ENCODE peak calls at places on chromosomes 3 and 15, in five cellular contexts. One of them, this sample, is unnamed.

GRCh38 chr3:13702226-13702820 is 153.4 kb downstream of the FBLN2 start:
- DNase-seq in fibroblast of mammary gland: no peak
- DNase-seq in HFF-Myc: no peak
- DNase-seq in retinal pigment epithelial cell: no peak
- DNase-seq in fibroblast of the aortic adventitia: no peak
- DNase-seq in this sample: no peak

GRCh38 chr3:187750041-187750512 is 4.8 kb upstream of the BCL6 start:
- DNase-seq in fibroblast of mammary gland: no peak
- DNase-seq in HFF-Myc: no peak
- DNase-seq in retinal pigment epithelial cell: no peak
- DNase-seq in fibroblast of the aortic adventitia: no peak
- DNase-seq in this sample: peak; percentile 42

GRCh38 chr3:182967218-182968204 is 12.8 kb downstream of the DCUN1D1 start:
- DNase-seq in fibroblast of mammary gland: peak; percentile 27
- DNase-seq in retinal pigment epithelial cell: no peak
- DNase-seq in fibroblast of the aortic adventitia: no peak
- DNase-seq in HFF-Myc: no peak
- DNase-seq in this sample: no peak

GRCh38 chr3:36457667-36458066 is 77.4 kb downstream of the STAC start:
- DNase-seq in fibroblast of mammary gland: no peak
- DNase-seq in retinal pigment epithelial cell: no peak
- DNase-seq in HFF-Myc: peak; percentile 39
- DNase-seq in fibroblast of the aortic adventitia: no peak
- DNase-seq in this sample: no peak

GRCh38 chr3:140370686-140371085 is 307.2 kb upstream of the TRIM42 start:
- DNase-seq in fibroblast of mammary gland: no peak
- DNase-seq in fibroblast of the aortic adventitia: no peak
- DNase-seq in HFF-Myc: no peak
- DNase-seq in retinal pigment epithelial cell: no peak
- DNase-seq in this sample: no peak

GRCh38 chr3:3038201-3038991 is 71.8 kb downstream of the IL5RA start:
- DNase-seq in fibroblast of the aortic adventitia: no peak
- DNase-seq in HFF-Myc: no peak
- DNase-seq in fibroblast of mammary gland: no peak
- DNase-seq in retinal pigment epithelial cell: no peak
- DNase-seq in this sample: no peak

GRCh38 chr15:98779463-98780071 is 131.2 kb downstream of the IGF1R start:
- DNase-seq in retinal pigment epithelial cell: no peak
- DNase-seq in HFF-Myc: peak; percentile 42
- DNase-seq in fibroblast of mammary gland: peak; percentile 75
- DNase-seq in fibroblast of the aortic adventitia: peak; percentile 73
- DNase-seq in this sample: peak; percentile 65

GRCh38 chr15:78007965-78008886 is 69.3 kb downstream of the TBC1D2B start:
- DNase-seq in HFF-Myc: peak; percentile 16
- DNase-seq in fibroblast of the aortic adventitia: peak; percentile 85
- DNase-seq in fibroblast of mammary gland: peak; percentile 85
- DNase-seq in retinal pigment epithelial cell: no peak
- DNase-seq in this sample: peak; percentile 87

GRCh38 chr15:85758655-85758978 is 36.1 kb downstream of the KLHL25 start:
- DNase-seq in fibroblast of mammary gland: no peak
- DNase-seq in HFF-Myc: no peak
- DNase-seq in fibroblast of the aortic adventitia: no peak
- DNase-seq in retinal pigment epithelial cell: no peak
- DNase-seq in this sample: no peak

GRCh38 chr3:169660709-169661566 is 2.6 kb downstream of the MECOM start:
- DNase-seq in fibroblast of mammary gland: no peak
- DNase-seq in retinal pigment epithelial cell: no peak
- DNase-seq in fibroblast of the aortic adventitia: peak; percentile 85
- DNase-seq in HFF-Myc: no peak
- DNase-seq in this sample: peak; percentile 46

GRCh38 chr15:77784361-77785292 is 151.9 kb upstream of the LINGO1 start:
- DNase-seq in fibroblast of mammary gland: peak; percentile 34
- DNase-seq in retinal pigment epithelial cell: no peak
- DNase-seq in HFF-Myc: no peak
- DNase-seq in fibroblast of the aortic adventitia: peak; percentile 7
- DNase-seq in this sample: no peak

GRCh38 chr3:86234516-86235254 is 756.3 kb downstream of the VGLL3 start:
- DNase-seq in retinal pigment epithelial cell: no peak
- DNase-seq in fibroblast of the aortic adventitia: no peak
- DNase-seq in HFF-Myc: no peak
- DNase-seq in fibroblast of mammary gland: no peak
- DNase-seq in this sample: no peak

GRCh38 chr3:125684199-125684598 is 88.9 kb upstream of the OSBPL11 start:
- DNase-seq in fibroblast of the aortic adventitia: peak; percentile 12
- DNase-seq in fibroblast of mammary gland: peak; percentile 35
- DNase-seq in retinal pigment epithelial cell: no peak
- DNase-seq in HFF-Myc: no peak
- DNase-seq in this sample: peak; percentile 12

GRCh38 chr3:142180761-142181362 is 31.5 kb upstream of the TFDP2 start:
- DNase-seq in fibroblast of the aortic adventitia: peak; percentile 65
- DNase-seq in HFF-Myc: peak; percentile 12
- DNase-seq in fibroblast of mammary gland: peak; percentile 51
- DNase-seq in retinal pigment epithelial cell: peak; percentile 4
- DNase-seq in this sample: peak; percentile 34

GRCh38 chr3:47408839-47409229 is 28.0 kb downstream of the PTPN23 start:
- DNase-seq in fibroblast of the aortic adventitia: no peak
- DNase-seq in HFF-Myc: no peak
- DNase-seq in fibroblast of mammary gland: no peak
- DNase-seq in retinal pigment epithelial cell: no peak
- DNase-seq in this sample: no peak

GRCh38 chr15:45664451-45664850 is 29.6 kb downstream of the SQOR start:
- DNase-seq in retinal pigment epithelial cell: no peak
- DNase-seq in fibroblast of mammary gland: peak; percentile 42
- DNase-seq in fibroblast of the aortic adventitia: peak; percentile 37
- DNase-seq in HFF-Myc: no peak
- DNase-seq in this sample: peak; percentile 72

GRCh38 chr15:78979456-78980320 is 34.8 kb upstream of the CTSH start:
- DNase-seq in fibroblast of the aortic adventitia: peak; percentile 84
- DNase-seq in retinal pigment epithelial cell: peak; percentile 35
- DNase-seq in HFF-Myc: peak; percentile 82
- DNase-seq in fibroblast of mammary gland: peak; percentile 88
- DNase-seq in this sample: peak; percentile 81

GRCh38 chr3:61315874-61316273 is 64.6 kb upstream of the FHIT start:
- DNase-seq in HFF-Myc: no peak
- DNase-seq in retinal pigment epithelial cell: peak; percentile 7
- DNase-seq in fibroblast of the aortic adventitia: no peak
- DNase-seq in fibroblast of mammary gland: peak; percentile 1
- DNase-seq in this sample: no peak

GRCh38 chr3:50436063-50436674 is 67.3 kb downstream of the CACNA2D2 start:
- DNase-seq in retinal pigment epithelial cell: no peak
- DNase-seq in fibroblast of the aortic adventitia: peak; percentile 27
- DNase-seq in fibroblast of mammary gland: peak; percentile 28
- DNase-seq in HFF-Myc: no peak
- DNase-seq in this sample: peak; percentile 3

GRCh38 chr15:63044645-63045437 is 2.3 kb downstream of the TPM1 start:
- DNase-seq in HFF-Myc: no peak
- DNase-seq in fibroblast of mammary gland: no peak
- DNase-seq in retinal pigment epithelial cell: peak; percentile 70
- DNase-seq in fibroblast of the aortic adventitia: no peak
- DNase-seq in this sample: peak; percentile 68

GRCh38 chr15:84785053-84785452 is 32.1 kb upstream of the ALPK3 start:
- DNase-seq in fibroblast of mammary gland: no peak
- DNase-seq in retinal pigment epithelial cell: no peak
- DNase-seq in HFF-Myc: no peak
- DNase-seq in fibroblast of the aortic adventitia: no peak
- DNase-seq in this sample: no peak

GRCh38 chr3:127550758-127551157 is 39.8 kb downstream of the TPRA1 start:
- DNase-seq in fibroblast of mammary gland: no peak
- DNase-seq in HFF-Myc: no peak
- DNase-seq in retinal pigment epithelial cell: no peak
- DNase-seq in fibroblast of the aortic adventitia: no peak
- DNase-seq in this sample: no peak

GRCh38 chr15:57026016-57026602 is 107.7 kb downstream of the TCF12 start:
- DNase-seq in fibroblast of mammary gland: no peak
- DNase-seq in HFF-Myc: no peak
- DNase-seq in fibroblast of the aortic adventitia: no peak
- DNase-seq in retinal pigment epithelial cell: no peak
- DNase-seq in this sample: peak; percentile 57

GRCh38 chr15:50786871-50787270 is 21.4 kb upstream of the SPPL2A start:
- DNase-seq in fibroblast of mammary gland: no peak
- DNase-seq in fibroblast of the aortic adventitia: peak; percentile 7
- DNase-seq in retinal pigment epithelial cell: no peak
- DNase-seq in HFF-Myc: no peak
- DNase-seq in this sample: no peak

GRCh38 chr3:58214484-58215316 is 3.9 kb upstream of the DNASE1L3 start:
- DNase-seq in fibroblast of the aortic adventitia: no peak
- DNase-seq in retinal pigment epithelial cell: no peak
- DNase-seq in fibroblast of mammary gland: peak; percentile 53
- DNase-seq in HFF-Myc: no peak
- DNase-seq in this sample: peak; percentile 42

GRCh38 chr3:181859518-181859917 is 147.8 kb downstream of the SOX2 start:
- DNase-seq in fibroblast of the aortic adventitia: no peak
- DNase-seq in retinal pigment epithelial cell: no peak
- DNase-seq in HFF-Myc: no peak
- DNase-seq in fibroblast of mammary gland: no peak
- DNase-seq in this sample: no peak

GRCh38 chr3:143433787-143434378 is 314.3 kb downstream of the CHST2 start:
- DNase-seq in HFF-Myc: no peak
- DNase-seq in fibroblast of mammary gland: peak; percentile 29
- DNase-seq in retinal pigment epithelial cell: no peak
- DNase-seq in fibroblast of the aortic adventitia: no peak
- DNase-seq in this sample: no peak

GRCh38 chr3:46100812-46101211 is 73.5 kb upstream of the XCR1 start:
- DNase-seq in retinal pigment epithelial cell: no peak
- DNase-seq in fibroblast of the aortic adventitia: no peak
- DNase-seq in HFF-Myc: no peak
- DNase-seq in fibroblast of mammary gland: no peak
- DNase-seq in this sample: no peak

GRCh38 chr3:4821975-4822374 is 157.3 kb upstream of the BHLHE40 start:
- DNase-seq in HFF-Myc: no peak
- DNase-seq in fibroblast of mammary gland: no peak
- DNase-seq in retinal pigment epithelial cell: no peak
- DNase-seq in fibroblast of the aortic adventitia: no peak
- DNase-seq in this sample: no peak

GRCh38 chr15:39144051-39144450 is 436.8 kb upstream of the THBS1 start:
- DNase-seq in HFF-Myc: no peak
- DNase-seq in fibroblast of mammary gland: no peak
- DNase-seq in retinal pigment epithelial cell: no peak
- DNase-seq in fibroblast of the aortic adventitia: no peak
- DNase-seq in this sample: no peak

GRCh38 chr3:174191380-174191779 is 667.8 kb upstream of the NAALADL2 start:
- DNase-seq in fibroblast of the aortic adventitia: no peak
- DNase-seq in retinal pigment epithelial cell: no peak
- DNase-seq in HFF-Myc: no peak
- DNase-seq in fibroblast of mammary gland: no peak
- DNase-seq in this sample: no peak

GRCh38 chr3:177201707-177202397 is 4.6 kb upstream of the TBL1XR1 start:
- DNase-seq in HFF-Myc: no peak
- DNase-seq in retinal pigment epithelial cell: no peak
- DNase-seq in fibroblast of mammary gland: no peak
- DNase-seq in fibroblast of the aortic adventitia: no peak
- DNase-seq in this sample: peak; percentile 62

GRCh38 chr3:110457508-110457907 is 614.1 kb upstream of the NECTIN3 start:
- DNase-seq in retinal pigment epithelial cell: no peak
- DNase-seq in fibroblast of the aortic adventitia: no peak
- DNase-seq in fibroblast of mammary gland: no peak
- DNase-seq in HFF-Myc: no peak
- DNase-seq in this sample: no peak

GRCh38 chr3:110456001-110456400 is 615.6 kb upstream of the NECTIN3 start:
- DNase-seq in fibroblast of mammary gland: no peak
- DNase-seq in fibroblast of the aortic adventitia: peak; percentile 2
- DNase-seq in retinal pigment epithelial cell: no peak
- DNase-seq in HFF-Myc: no peak
- DNase-seq in this sample: peak; percentile 20

GRCh38 chr3:110456438-110457138 is 615.0 kb upstream of the NECTIN3 start:
- DNase-seq in retinal pigment epithelial cell: no peak
- DNase-seq in HFF-Myc: no peak
- DNase-seq in fibroblast of mammary gland: no peak
- DNase-seq in fibroblast of the aortic adventitia: no peak
- DNase-seq in this sample: no peak

GRCh38 chr3:110459021-110459420 is 612.6 kb upstream of the NECTIN3 start:
- DNase-seq in fibroblast of the aortic adventitia: peak; percentile 5
- DNase-seq in HFF-Myc: peak; percentile 0
- DNase-seq in fibroblast of mammary gland: peak; percentile 14
- DNase-seq in retinal pigment epithelial cell: no peak
- DNase-seq in this sample: no peak

GRCh38 chr3:110454066-110454465 is 617.5 kb upstream of the NECTIN3 start:
- DNase-seq in HFF-Myc: no peak
- DNase-seq in retinal pigment epithelial cell: no peak
- DNase-seq in fibroblast of the aortic adventitia: no peak
- DNase-seq in fibroblast of mammary gland: no peak
- DNase-seq in this sample: peak; percentile 59
- TF ChIP-seq CTCF in HFF-Myc: no peak
- TF ChIP-seq CTCF in retinal pigment epithelial cell: no peak
- TF ChIP-seq CTCF in fibroblast of the aortic adventitia: no peak
- TF ChIP-seq CTCF in fibroblast of mammary gland: no peak
- TF ChIP-seq CTCF in this sample: no peak

DNA sequence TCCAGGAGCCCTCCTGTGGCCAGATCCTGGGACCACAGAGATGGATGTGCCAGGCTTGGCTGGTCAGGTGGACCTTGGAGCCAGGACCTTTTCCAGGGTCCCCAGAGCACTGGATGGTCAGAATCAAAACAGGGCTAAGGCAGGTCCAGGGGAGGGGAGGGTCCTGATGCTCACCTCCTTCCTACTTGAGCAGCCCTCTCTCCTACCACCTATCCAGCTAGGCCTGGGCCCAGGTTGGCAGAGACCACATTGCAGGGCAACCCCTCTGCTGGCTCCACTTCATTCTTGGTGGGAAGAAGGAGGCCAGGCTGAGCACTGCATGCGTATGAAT is 28.5 kb upstream of the SFMBT1 start:
- DNase-seq in HFF-Myc: no peak
- DNase-seq in fibroblast of mammary gland: no peak
- DNase-seq in retinal pigment epithelial cell: no peak
- DNase-seq in fibroblast of the aortic adventitia: no peak
- DNase-seq in this sample: no peak
- TF ChIP-seq CTCF in HFF-Myc: no peak
- TF ChIP-seq CTCF in fibroblast of mammary gland: no peak
- TF ChIP-seq CTCF in retinal pigment epithelial cell: no peak
- TF ChIP-seq CTCF in fibroblast of the aortic adventitia: no peak
- TF ChIP-seq CTCF in this sample: no peak

GRCh38 chr3:72924055-72924454 is 36.2 kb downstream of the GXYLT2 start:
- DNase-seq in fibroblast of the aortic adventitia: no peak
- DNase-seq in HFF-Myc: no peak
- DNase-seq in fibroblast of mammary gland: no peak
- DNase-seq in retinal pigment epithelial cell: no peak
- DNase-seq in this sample: no peak
- TF ChIP-seq CTCF in fibroblast of the aortic adventitia: no peak
- TF ChIP-seq CTCF in HFF-Myc: peak; percentile 17
- TF ChIP-seq CTCF in fibroblast of mammary gland: no peak
- TF ChIP-seq CTCF in retinal pigment epithelial cell: no peak
- TF ChIP-seq CTCF in this sample: no peak

DNA sequence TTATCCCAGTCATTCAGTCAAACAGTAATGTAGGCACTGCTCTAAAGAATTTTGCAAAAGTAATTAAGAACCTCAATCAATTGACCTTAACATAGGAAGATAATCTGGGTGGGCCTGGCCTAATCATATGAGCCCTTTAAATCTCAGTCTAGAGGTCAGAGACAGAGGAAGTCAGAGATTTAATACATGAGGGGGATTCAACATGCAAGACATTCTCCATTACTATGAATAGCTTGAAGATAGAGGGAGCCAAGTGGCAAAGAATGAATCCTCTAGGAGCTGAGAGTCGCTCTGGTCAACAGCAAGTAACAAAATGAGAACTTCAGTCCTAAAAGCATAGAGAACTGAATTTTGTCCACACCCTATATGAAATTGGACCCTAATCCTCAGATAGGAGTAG is 39.0 kb upstream of the MBNL1 start:
- DNase-seq in HFF-Myc: no peak
- DNase-seq in fibroblast of the aortic adventitia: no peak
- DNase-seq in retinal pigment epithelial cell: no peak
- DNase-seq in fibroblast of mammary gland: no peak
- DNase-seq in this sample: no peak
- TF ChIP-seq CTCF in HFF-Myc: no peak
- TF ChIP-seq CTCF in fibroblast of the aortic adventitia: no peak
- TF ChIP-seq CTCF in retinal pigment epithelial cell: no peak
- TF ChIP-seq CTCF in fibroblast of mammary gland: no peak
- TF ChIP-seq CTCF in this sample: no peak

GRCh38 chr15:70714575-70714974 is 48.8 kb downstream of the UACA start:
- DNase-seq in retinal pigment epithelial cell: no peak
- DNase-seq in fibroblast of the aortic adventitia: peak; percentile 65
- DNase-seq in fibroblast of mammary gland: no peak
- DNase-seq in HFF-Myc: no peak
- DNase-seq in this sample: no peak
- TF ChIP-seq CTCF in retinal pigment epithelial cell: no peak
- TF ChIP-seq CTCF in fibroblast of the aortic adventitia: no peak
- TF ChIP-seq CTCF in fibroblast of mammary gland: no peak
- TF ChIP-seq CTCF in HFF-Myc: no peak
- TF ChIP-seq CTCF in this sample: no peak